ENCODE peak calls at places on chromosomes 5 and 9, in six cellular contexts. L is progenitor cell of endocrine pancreas, R is AG09309, I is left lung, Y is MCF 10A, E is DND-41. N is an unnamed sample.
A peak's percentile ranks its signal among the peaks of the same experiment; 100 is the strongest.

GRCh38 chr5:176658007-176658599 is 10.8 kb downstream of the TSPAN17 start:
- DNase-seq in E (peak; percentile 65), I (peak; percentile 83), Y (peak; percentile 82), R (peak; percentile 8), L (peak; percentile 56), N (no peak)

GRCh38 chr9:137162505-137163100 is 7.2 kb downstream of the LRRC26 start:
- DNase-seq in L (no peak), Y (peak; percentile 20), R (no peak), I (no peak), E (no peak), N (no peak)

GRCh38 chr9:125593581-125593980 is 113.4 kb downstream of the MAPKAP1 start:
- DNase-seq in L (no peak), R (no peak), I (no peak), E (no peak), Y (peak; percentile 9), N (no peak)

GRCh38 chr5:81140461-81140860 is 92.7 kb upstream of the CKMT2 start:
- DNase-seq in R (no peak), I (no peak), E (peak; percentile 9), L (no peak), Y (no peak), N (no peak)

GRCh38 chr5:14153071-14153864 is 10.1 kb downstream of the TRIO start:
- DNase-seq in R (no peak), L (no peak), Y (no peak), I (no peak), E (no peak), N (no peak)

GRCh38 chr9:13190040-13190439 is 89.5 kb downstream of the MPDZ start:
- DNase-seq in R (no peak), L (no peak), I (no peak), E (no peak), Y (no peak), N (no peak)

GRCh38 chr9:18124760-18125159 is 349.2 kb upstream of the ADAMTSL1 start:
- DNase-seq in Y (no peak), I (no peak), R (no peak), L (no peak), E (no peak), N (peak; percentile 32)

GRCh38 chr9:106438928-106439327 is 424.0 kb upstream of the ZNF462 start:
- DNase-seq in R (no peak), I (no peak), E (no peak), L (no peak), Y (no peak), N (peak; percentile 4)

GRCh38 chr5:56481147-56481997 is 248.2 kb upstream of the ANKRD55 start:
- DNase-seq in L (no peak), I (peak; percentile 82), E (no peak), R (no peak), Y (peak; percentile 14), N (no peak)

GRCh38 chr9:108186996-108187395 is 668.8 kb downstream of the ACTL7B start:
- DNase-seq in L (no peak), E (no peak), R (peak; percentile 33), I (no peak), Y (no peak), N (no peak)

GRCh38 chr5:157381746-157382145 is 78.3 kb upstream of the NIPAL4 start:
- DNase-seq in L (no peak), E (no peak), I (no peak), R (no peak), Y (no peak), N (no peak)

GRCh38 chr5:34484190-34484589 is 171.9 kb upstream of the RAI14 start:
- DNase-seq in Y (no peak), R (no peak), L (no peak), E (no peak), I (no peak), N (no peak)

GRCh38 chr5:56112526-56113121 is 117.9 kb upstream of the IL6ST start:
- DNase-seq in I (no peak), Y (peak; percentile 96), R (no peak), E (no peak), L (no peak), N (no peak)

GRCh38 chr9:133371261-133371711 is 4.6 kb downstream of the SURF4 start:
- DNase-seq in R (no peak), L (no peak), I (no peak), Y (no peak), E (peak; percentile 35), N (no peak)

GRCh38 chr5:80255752-80256479 is at the start of gene SERINC5:
- DNase-seq in I (peak; percentile 96), E (peak; percentile 87), R (no peak), L (peak; percentile 53), Y (peak; percentile 79), N (no peak)

GRCh38 chr5:33114361-33114760 is 326.4 kb upstream of the TARS1 start:
- DNase-seq in R (no peak), I (no peak), E (no peak), Y (peak; percentile 42), L (no peak), N (no peak)

GRCh38 chr9:132595319-132595718 is 12.9 kb downstream of the BARHL1 start:
- DNase-seq in E (no peak), I (no peak), L (no peak), Y (no peak), R (no peak), N (no peak)

GRCh38 chr9:120894404-120895226 is 17.6 kb upstream of the PHF19 start:
- DNase-seq in E (no peak), R (no peak), I (no peak), L (peak; percentile 22), Y (no peak), N (no peak)

GRCh38 chr9:17936365-17936764 is 357.5 kb downstream of the SH3GL2 start:
- DNase-seq in L (no peak), R (no peak), E (no peak), I (no peak), Y (no peak), N (no peak)

DNA sequence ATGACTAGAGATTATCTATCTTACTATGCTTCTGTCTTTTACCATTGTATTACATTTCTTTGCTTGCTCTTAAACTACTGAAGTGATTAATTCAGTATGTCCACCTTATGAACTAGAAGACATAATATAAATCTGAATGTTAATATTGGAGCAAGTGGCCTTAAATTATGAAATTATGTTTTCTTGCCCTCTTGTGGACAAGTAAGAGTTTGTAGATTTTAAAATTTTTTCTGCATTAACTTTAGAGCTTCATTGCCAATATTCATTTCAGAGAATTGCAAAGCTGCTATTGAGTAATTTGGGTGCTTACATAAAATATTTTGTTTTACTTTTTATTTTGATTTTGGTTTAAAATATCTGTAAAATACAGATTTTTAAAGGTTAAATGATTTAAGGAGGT is 55.3 kb downstream of the RANBP17 start:
- DNase-seq in E (no peak), Y (peak; percentile 22), L (no peak), I (no peak), R (no peak), N (no peak)
- TF ChIP-seq CTCF in E (no peak), Y (peak; percentile 36), L (peak; percentile 10), I (no peak), R (peak; percentile 19), N (peak; percentile 25)

GRCh38 chr9:135184661-135185459 is 97.4 kb downstream of the OLFM1 start:
- DNase-seq in R (no peak), I (peak; percentile 75), E (no peak), L (no peak), Y (no peak), N (no peak)
- TF ChIP-seq CTCF in R (no peak), I (no peak), E (no peak), L (no peak), Y (no peak), N (no peak)

GRCh38 chr5:15683332-15683731 is 183.4 kb downstream of the FBXL7 start:
- DNase-seq in E (no peak), L (no peak), R (no peak), Y (peak; percentile 27), I (no peak), N (no peak)
- TF ChIP-seq CTCF in E (peak; percentile 18), L (peak; percentile 27), R (no peak), Y (peak; percentile 6), I (no peak), N (peak; percentile 21)

GRCh38 chr9:131019387-131020239 is 10.6 kb downstream of the LAMC3 start:
- DNase-seq in E (no peak), R (peak; percentile 29), I (peak; percentile 17), Y (no peak), L (no peak), N (no peak)

GRCh38 chr9:131020388-131020787 is 11.4 kb downstream of the LAMC3 start:
- DNase-seq in I (no peak), E (no peak), Y (no peak), R (peak; percentile 44), L (no peak), N (no peak)

GRCh38 chr9:131020862-131021261 is 11.9 kb downstream of the LAMC3 start:
- DNase-seq in L (no peak), I (no peak), Y (no peak), R (no peak), E (no peak), N (no peak)

GRCh38 chr9:131017067-131017466 is 8.1 kb downstream of the LAMC3 start:
- DNase-seq in E (no peak), R (no peak), I (peak; percentile 73), L (no peak), Y (no peak), N (no peak)

DNA sequence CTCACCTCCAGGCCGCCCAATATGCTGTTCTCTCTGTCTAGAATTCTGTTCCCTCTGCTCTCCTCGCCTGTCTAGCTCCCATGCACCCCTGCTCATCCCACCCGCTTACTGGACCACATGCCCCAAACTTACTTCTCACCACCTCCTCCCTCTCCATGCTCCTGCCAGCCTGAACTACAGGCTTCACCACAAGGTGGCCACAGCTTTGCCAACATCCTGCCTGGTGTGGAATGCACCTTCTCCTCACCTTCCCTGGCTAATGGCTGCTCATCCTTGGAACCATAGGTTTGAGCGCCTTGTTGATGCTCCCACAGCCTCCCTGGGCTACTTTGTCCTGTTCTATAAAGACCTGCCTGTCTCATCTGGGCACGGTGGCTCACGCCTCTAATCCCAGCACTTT is 9.6 kb downstream of the LAMC3 start:
- DNase-seq in Y (peak; percentile 21), L (no peak), I (peak; percentile 17), R (no peak), E (no peak), N (no peak)
- TF ChIP-seq CTCF in Y (peak; percentile 23), L (peak; percentile 31), I (no peak), R (no peak), E (peak; percentile 47), N (peak; percentile 47)

DNA sequence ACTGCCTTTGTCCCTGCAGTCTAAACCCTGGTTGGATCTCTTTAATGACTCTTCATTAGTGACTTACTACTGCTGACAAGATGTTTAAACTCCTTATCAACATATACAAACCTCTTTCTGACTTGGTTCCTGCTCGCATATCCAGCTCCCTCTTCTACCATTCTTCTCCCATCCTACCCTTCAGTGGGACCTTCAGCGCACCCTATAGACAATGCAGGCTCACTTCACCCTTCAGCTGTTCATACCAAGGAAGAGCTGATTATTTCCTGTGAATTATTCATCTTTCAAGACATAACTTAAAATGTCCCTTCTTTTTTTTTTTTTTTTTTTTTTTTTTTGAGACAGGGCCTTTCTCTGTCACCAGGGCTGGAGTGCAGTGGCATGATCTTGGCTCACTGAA is 436.5 kb downstream of the KIAA0825 start:
- DNase-seq in L (no peak), E (no peak), Y (peak; percentile 6), I (no peak), R (no peak), N (no peak)
- TF ChIP-seq CTCF in L (peak; percentile 25), E (peak; percentile 38), Y (no peak), I (no peak), R (no peak), N (peak; percentile 10)

GRCh38 chr5:10588109-10588775 is 24.4 kb downstream of the ANKRD33B start:
- DNase-seq in E (no peak), Y (no peak), R (no peak), I (no peak), L (no peak), N (no peak)
- TF ChIP-seq CTCF in E (no peak), Y (no peak), R (no peak), I (no peak), L (no peak), N (no peak)

N was measured in retinal pigment epithelial cell.